ENCODE peak calls at places on chromosome 13, in five cellular contexts. One of them, this sample, is unnamed.

GRCh38 chr13:51412431-51412830 is 40.4 kb downstream of the INTS6 start:
- DNase-seq in aorta: no peak
- DNase-seq in psoas muscle: no peak
- DNase-seq in stomach: no peak
- DNase-seq in dorsolateral prefrontal cortex: no peak
- DNase-seq in this sample: no peak

GRCh38 chr13:93230466-93230865 is 3.9 kb downstream of the GPC6 start:
- DNase-seq in psoas muscle: no peak
- DNase-seq in stomach: no peak
- DNase-seq in dorsolateral prefrontal cortex: no peak
- DNase-seq in aorta: no peak
- DNase-seq in this sample: no peak

GRCh38 chr13:53873558-53873957 is 844.9 kb downstream of the OLFM4 start:
- DNase-seq in stomach: no peak
- DNase-seq in psoas muscle: no peak
- DNase-seq in dorsolateral prefrontal cortex: no peak
- DNase-seq in aorta: no peak
- DNase-seq in this sample: no peak

GRCh38 chr13:94112731-94113130 is 366.8 kb downstream of the DCT start:
- DNase-seq in stomach: no peak
- DNase-seq in dorsolateral prefrontal cortex: no peak
- DNase-seq in aorta: no peak
- DNase-seq in psoas muscle: no peak
- DNase-seq in this sample: no peak

GRCh38 chr13:25905411-25906010 is 146.3 kb downstream of the SHISA2 start:
- DNase-seq in aorta: no peak
- DNase-seq in dorsolateral prefrontal cortex: no peak
- DNase-seq in stomach: no peak
- DNase-seq in psoas muscle: no peak
- DNase-seq in this sample: no peak

GRCh38 chr13:50409186-50409585 is 393.9 kb downstream of the KCNRG start:
- DNase-seq in psoas muscle: no peak
- DNase-seq in aorta: no peak
- DNase-seq in stomach: no peak
- DNase-seq in dorsolateral prefrontal cortex: no peak
- DNase-seq in this sample: no peak

GRCh38 chr13:30600470-30600869 is 17.2 kb upstream of the USPL1 start:
- DNase-seq in aorta: no peak
- DNase-seq in psoas muscle: no peak
- DNase-seq in stomach: no peak
- DNase-seq in dorsolateral prefrontal cortex: no peak
- DNase-seq in this sample: no peak

GRCh38 chr13:28659611-28659970 is 661 bp downstream of the POMP start:
- DNase-seq in dorsolateral prefrontal cortex: no peak
- DNase-seq in psoas muscle: no peak
- DNase-seq in aorta: no peak
- DNase-seq in stomach: no peak
- DNase-seq in this sample: no peak

GRCh38 chr13:23889598-23890224 is 511 bp upstream of the MIPEP start:
- DNase-seq in stomach: no peak
- DNase-seq in aorta: no peak
- DNase-seq in psoas muscle: no peak
- DNase-seq in dorsolateral prefrontal cortex: no peak
- DNase-seq in this sample: peak

GRCh38 chr13:41561179-41561578 is 103.8 kb downstream of the RGCC start:
- DNase-seq in stomach: no peak
- DNase-seq in aorta: no peak
- DNase-seq in psoas muscle: no peak
- DNase-seq in dorsolateral prefrontal cortex: no peak
- DNase-seq in this sample: no peak

DNA sequence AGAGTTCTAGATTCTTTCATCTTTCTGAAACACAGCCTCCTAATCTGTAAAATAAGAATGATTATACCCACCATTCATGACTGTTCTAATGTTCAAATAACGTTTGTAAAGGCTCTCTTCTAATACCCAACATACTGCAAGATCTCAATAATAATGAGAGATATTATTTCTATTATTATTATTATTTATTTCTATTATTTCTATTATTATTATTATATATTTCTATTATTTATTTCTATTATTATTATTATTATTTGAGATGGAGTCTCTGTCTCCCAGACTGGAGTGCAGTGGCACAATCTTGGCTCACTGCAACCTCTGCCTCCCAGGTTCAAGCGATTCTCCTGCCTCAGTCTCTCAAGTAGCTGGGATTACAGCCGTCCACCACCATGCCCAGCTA is 395.5 kb downstream of the EFNB2 start:
- DNase-seq in dorsolateral prefrontal cortex: no peak
- DNase-seq in psoas muscle: no peak
- DNase-seq in stomach: no peak
- DNase-seq in aorta: no peak
- DNase-seq in this sample: no peak
- H3K27ac ChIP-seq in dorsolateral prefrontal cortex: no peak
- H3K27ac ChIP-seq in psoas muscle: no peak
- H3K27ac ChIP-seq in stomach: no peak
- H3K27ac ChIP-seq in aorta: no peak
- H3K27ac ChIP-seq in this sample: no peak

GRCh38 chr13:42875448-42876269 is 94.3 kb downstream of the FAM216B start:
- DNase-seq in aorta: no peak
- DNase-seq in dorsolateral prefrontal cortex: no peak
- DNase-seq in stomach: no peak
- DNase-seq in psoas muscle: no peak
- DNase-seq in this sample: no peak
- H3K27ac ChIP-seq in aorta: no peak
- H3K27ac ChIP-seq in dorsolateral prefrontal cortex: no peak
- H3K27ac ChIP-seq in stomach: no peak
- H3K27ac ChIP-seq in psoas muscle: no peak
- H3K27ac ChIP-seq in this sample: no peak

DNA sequence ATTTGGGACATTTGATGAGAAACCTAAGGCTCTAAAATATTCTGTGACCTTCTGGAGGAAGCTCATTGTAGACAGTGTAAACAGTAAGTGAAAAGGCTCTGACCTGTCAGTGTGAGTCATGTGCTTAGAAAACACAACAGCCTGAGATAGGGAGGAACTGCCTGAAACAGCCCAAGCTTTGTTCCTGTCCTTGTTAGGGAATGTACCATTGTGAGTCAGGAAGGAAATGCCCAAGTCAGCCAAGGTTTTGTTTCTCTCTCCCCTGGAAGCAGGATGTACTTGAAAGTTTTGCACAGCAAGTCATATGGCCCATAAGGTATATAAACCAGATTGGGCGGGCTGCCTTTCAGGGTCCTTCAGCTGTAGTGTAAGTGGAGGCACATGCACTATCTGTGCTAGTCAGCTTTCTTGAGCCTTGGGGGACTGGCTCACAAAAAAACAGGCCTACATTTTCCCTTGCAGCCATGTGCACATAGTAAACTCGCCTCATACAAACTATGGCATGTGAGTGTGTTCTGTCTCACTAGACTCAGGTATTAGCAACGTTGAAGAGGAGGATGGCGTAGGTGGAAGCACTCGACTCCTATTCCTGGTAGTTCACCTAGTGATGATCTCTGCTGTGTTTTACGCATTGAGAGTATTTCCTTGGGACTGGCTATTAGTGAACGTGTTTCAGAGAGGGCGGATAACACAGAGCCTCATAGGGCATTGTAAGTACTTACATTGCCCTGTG is 141.2 kb upstream of the KLHL1 start:
- DNase-seq in psoas muscle: no peak
- DNase-seq in dorsolateral prefrontal cortex: no peak
- DNase-seq in stomach: no peak
- DNase-seq in aorta: no peak
- DNase-seq in this sample: no peak
- H3K27ac ChIP-seq in psoas muscle: no peak
- H3K27ac ChIP-seq in dorsolateral prefrontal cortex: no peak
- H3K27ac ChIP-seq in stomach: peak
- H3K27ac ChIP-seq in aorta: no peak
- H3K27ac ChIP-seq in this sample: no peak

DNA sequence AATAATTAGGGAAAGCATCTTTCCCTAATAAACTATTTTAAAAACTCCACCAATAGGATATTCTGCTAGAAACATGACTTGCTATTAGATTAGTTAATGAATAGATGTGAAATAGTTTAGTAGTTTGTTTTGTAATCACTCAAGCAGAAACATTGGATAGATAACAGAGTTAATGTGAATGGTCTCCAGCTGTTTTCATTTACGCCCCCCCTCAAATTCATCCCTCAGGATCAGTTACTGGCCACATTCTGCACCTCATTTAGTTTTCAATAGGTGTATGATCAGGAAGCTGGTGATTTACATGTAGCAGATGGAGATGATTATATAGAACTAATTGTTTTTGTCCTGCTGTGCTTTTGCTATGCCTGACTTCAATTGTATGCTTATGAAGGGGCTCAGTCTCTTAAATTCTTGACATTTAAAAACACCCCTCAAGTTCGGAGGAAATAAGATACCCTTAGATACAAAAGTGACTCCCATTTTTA is 759.0 kb downstream of the SLITRK6 start:
- DNase-seq in psoas muscle: no peak
- DNase-seq in dorsolateral prefrontal cortex: no peak
- DNase-seq in aorta: no peak
- DNase-seq in stomach: no peak
- DNase-seq in this sample: no peak
- H3K27ac ChIP-seq in psoas muscle: no peak
- H3K27ac ChIP-seq in dorsolateral prefrontal cortex: no peak
- H3K27ac ChIP-seq in aorta: no peak
- H3K27ac ChIP-seq in stomach: no peak
- H3K27ac ChIP-seq in this sample: no peak

DNA sequence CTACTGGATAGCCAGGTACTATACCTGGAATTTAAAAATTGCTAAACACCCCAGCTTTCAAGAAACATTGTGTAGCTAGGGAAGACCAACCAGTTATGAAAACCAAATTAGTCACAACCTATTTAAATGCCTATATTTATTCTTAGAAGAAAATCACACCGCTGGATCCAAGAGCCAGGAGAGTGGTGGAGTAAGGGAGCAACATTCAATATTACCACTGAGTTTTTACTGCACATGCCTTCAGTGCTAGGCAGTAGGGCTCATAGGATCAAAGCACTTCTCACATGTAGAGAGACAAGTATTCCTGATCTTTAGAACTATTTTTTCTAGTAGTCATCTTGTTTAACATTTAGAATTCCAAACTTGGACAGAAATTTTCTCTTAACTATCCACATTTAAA is 11.2 kb downstream of the ITM2B start:
- DNase-seq in aorta: no peak
- DNase-seq in dorsolateral prefrontal cortex: no peak
- DNase-seq in stomach: no peak
- DNase-seq in psoas muscle: no peak
- DNase-seq in this sample: no peak
- H3K27ac ChIP-seq in aorta: no peak
- H3K27ac ChIP-seq in dorsolateral prefrontal cortex: no peak
- H3K27ac ChIP-seq in stomach: no peak
- H3K27ac ChIP-seq in psoas muscle: peak
- H3K27ac ChIP-seq in this sample: no peak

GRCh38 chr13:110498327-110498726 is 63.2 kb downstream of the RAB20 start:
- DNase-seq in stomach: no peak
- DNase-seq in dorsolateral prefrontal cortex: no peak
- DNase-seq in psoas muscle: peak
- DNase-seq in aorta: no peak
- DNase-seq in this sample: no peak
- H3K27ac ChIP-seq in stomach: no peak
- H3K27ac ChIP-seq in dorsolateral prefrontal cortex: no peak
- H3K27ac ChIP-seq in psoas muscle: peak
- H3K27ac ChIP-seq in aorta: no peak
- H3K27ac ChIP-seq in this sample: no peak

GRCh38 chr13:42703740-42704139 is 77.6 kb upstream of the FAM216B start:
- DNase-seq in stomach: no peak
- DNase-seq in psoas muscle: no peak
- DNase-seq in aorta: no peak
- DNase-seq in dorsolateral prefrontal cortex: no peak
- DNase-seq in this sample: no peak
- H3K27ac ChIP-seq in stomach: no peak
- H3K27ac ChIP-seq in psoas muscle: no peak
- H3K27ac ChIP-seq in aorta: no peak
- H3K27ac ChIP-seq in dorsolateral prefrontal cortex: no peak
- H3K27ac ChIP-seq in this sample: no peak

DNA sequence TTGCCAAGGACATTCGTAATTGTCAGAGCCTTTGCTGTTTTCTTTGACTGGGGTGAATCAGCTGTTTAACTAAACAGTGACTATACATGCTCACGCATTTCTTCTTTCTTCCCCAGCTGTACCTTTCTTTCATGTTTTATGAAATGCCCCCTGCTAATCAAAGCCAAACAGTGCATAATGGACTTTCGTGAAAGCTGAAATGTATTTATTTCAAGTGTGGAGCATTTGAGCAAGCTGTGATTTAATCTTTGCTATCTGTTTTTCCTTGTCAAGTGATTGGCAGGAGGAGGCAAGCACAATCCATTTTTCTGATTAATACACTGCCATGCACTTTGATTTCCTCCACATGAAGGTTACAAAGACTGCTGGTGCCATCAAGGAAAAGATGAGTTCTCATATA is 831.7 kb upstream of the SPRY2 start:
- DNase-seq in psoas muscle: no peak
- DNase-seq in stomach: no peak
- DNase-seq in aorta: no peak
- DNase-seq in dorsolateral prefrontal cortex: no peak
- DNase-seq in this sample: no peak
- H3K27ac ChIP-seq in psoas muscle: no peak
- H3K27ac ChIP-seq in stomach: no peak
- H3K27ac ChIP-seq in aorta: no peak
- H3K27ac ChIP-seq in dorsolateral prefrontal cortex: no peak
- H3K27ac ChIP-seq in this sample: no peak